ENCODE peak calls at places on chromosomes 7 and 10, in four cellular contexts. C is esophagus muscularis mucosa, H is GM23338, L is heart left ventricle. I is an unnamed sample.

GRCh38 chr10:16745061-16745460 is 72.2 kb downstream of the RSU1 start:
- DNase-seq in C (no peak), H (no peak), L (no peak), I (no peak)

GRCh38 chr7:135584362-135585353 is 26.9 kb downstream of the NUP205 start:
- DNase-seq in C (no peak), H (no peak), L (no peak), I (peak)

GRCh38 chr10:88497878-88498277 is 85.2 kb downstream of the RNLS start:
- DNase-seq in C (no peak), H (no peak), L (no peak), I (peak)

GRCh38 chr10:81872206-81872605 is 2.8 kb upstream of the NRG3 start:
- DNase-seq in C (no peak), H (no peak), L (no peak), I (no peak)

GRCh38 chr10:86439544-86439943 is 72.9 kb upstream of the GRID1 start:
- DNase-seq in C (no peak), H (no peak), L (peak), I (peak)

GRCh38 chr10:123375738-123376137 is 221.5 kb downstream of the BUB3 start:
- DNase-seq in C (no peak), H (no peak), L (no peak), I (no peak)

GRCh38 chr7:27161721-27162547 is 3.4 kb downstream of the HOXA9 start:
- DNase-seq in C (no peak), H (peak), L (no peak), I (no peak)

GRCh38 chr10:52434734-52435133 is 120.7 kb downstream of the DKK1 start:
- DNase-seq in C (no peak), H (no peak), L (no peak), I (no peak)

GRCh38 chr10:121155742-121156141 is 304.6 kb downstream of the WDR11 start:
- DNase-seq in C (no peak), H (no peak), L (no peak), I (no peak)

DNA sequence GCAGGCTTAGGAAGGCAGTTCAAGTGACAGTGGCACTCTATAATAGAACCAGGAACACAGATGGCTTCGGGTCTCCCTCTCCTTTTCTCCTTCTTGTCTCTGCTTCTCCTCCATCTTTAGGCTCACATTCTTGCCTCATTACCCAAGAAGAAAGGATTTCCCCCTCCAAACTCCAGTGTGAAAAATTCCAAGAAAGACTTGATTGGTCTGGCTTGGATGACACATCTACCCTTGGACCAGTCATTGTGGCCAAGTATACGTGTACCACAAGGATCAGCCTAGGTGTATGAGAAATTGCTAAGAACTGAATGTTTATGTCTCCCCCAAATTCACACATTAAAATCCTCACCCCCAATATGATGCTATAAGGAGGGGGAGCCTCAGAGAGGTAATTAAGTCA is 53.9 kb downstream of the PRTFDC1 start:
- DNase-seq in C (peak), H (no peak), L (no peak), I (no peak)
- H3K4me3 ChIP-seq in C (no peak), H (no peak), L (no peak), I (no peak)

GRCh38 chr7:7595451-7595850 is 28.8 kb downstream of the MIOS start:
- DNase-seq in C (no peak), H (no peak), L (no peak), I (peak)
- TF ChIP-seq CTCF in C (no peak), H (no peak), L (peak), I (peak)

GRCh38 chr10:119393845-119394244 is 148.7 kb downstream of the RGS10 start:
- DNase-seq in C (no peak), H (no peak), L (no peak), I (no peak)
- H3K27ac ChIP-seq in C (no peak), H (no peak), L (no peak), I (no peak)

GRCh38 chr7:106279425-106280182 is 5.2 kb downstream of the NAMPT start:
- DNase-seq in C (no peak), H (no peak), L (no peak), I (no peak)
- H3K4me3 ChIP-seq in C (no peak), H (no peak), L (no peak), I (no peak)

GRCh38 chr10:90958781-90959180 is 37.9 kb upstream of the ANKRD1 start:
- DNase-seq in C (no peak), H (no peak), L (no peak), I (no peak)

GRCh38 chr10:90964781-90965462 is 44.0 kb upstream of the ANKRD1 start:
- DNase-seq in C (peak), H (no peak), L (peak), I (no peak)

GRCh38 chr10:90959826-90960225 is 38.9 kb upstream of the ANKRD1 start:
- DNase-seq in C (peak), H (no peak), L (no peak), I (no peak)

GRCh38 chr10:90963331-90963730 is 42.4 kb upstream of the ANKRD1 start:
- DNase-seq in C (peak), H (no peak), L (no peak), I (no peak)

GRCh38 chr10:90960355-90960814 is 39.5 kb upstream of the ANKRD1 start:
- DNase-seq in C (peak), H (no peak), L (no peak), I (peak)
- TF ChIP-seq CTCF in C (no peak), H (no peak), L (no peak), I (no peak)

GRCh38 chr10:71842424-71842823 is 8.6 kb downstream of the PSAP start:
- DNase-seq in C (no peak), H (no peak), L (no peak), I (no peak)

GRCh38 chr10:71840936-71841335 is 10.1 kb downstream of the PSAP start:
- DNase-seq in C (no peak), H (no peak), L (no peak), I (no peak)

GRCh38 chr10:71838264-71839211 is 12.5 kb downstream of the PSAP start:
- DNase-seq in C (no peak), H (no peak), L (no peak), I (peak)

GRCh38 chr10:71842856-71843530 is 8.1 kb downstream of the PSAP start:
- DNase-seq in C (no peak), H (no peak), L (no peak), I (peak)

GRCh38 chr10:71840177-71840711 is 10.8 kb downstream of the PSAP start:
- DNase-seq in C (no peak), H (peak), L (peak), I (peak)
- H3K27ac ChIP-seq in C (no peak), H (peak), L (no peak), I (peak)

GRCh38 chr10:102268333-102268999 is 23.1 kb downstream of the GBF1 start:
- DNase-seq in C (no peak), H (no peak), L (no peak), I (peak)
- H3K4me3 ChIP-seq in C (no peak), H (no peak), L (no peak), I (no peak)

DNA sequence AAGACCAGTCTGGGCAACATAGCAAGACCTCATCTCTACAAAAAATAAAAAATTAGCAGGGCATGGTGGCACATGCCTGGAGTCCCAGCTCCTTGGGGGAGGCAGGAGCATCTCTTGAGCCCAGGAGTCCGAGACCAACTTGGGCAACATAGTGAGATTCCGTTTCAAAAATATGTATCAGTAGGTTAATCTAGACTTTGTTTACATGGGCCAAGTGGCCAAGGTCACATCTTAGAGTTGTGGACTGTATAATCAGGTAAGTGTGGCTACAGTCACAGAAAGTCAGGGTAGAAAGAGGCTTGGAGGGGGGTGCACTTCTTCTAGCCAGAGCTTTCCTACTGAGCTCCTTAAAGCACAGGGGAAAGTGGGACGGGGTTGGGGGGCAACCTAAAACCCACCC is 174.4 kb downstream of the CUX1 start:
- DNase-seq in C (no peak), H (no peak), L (no peak), I (no peak)
- TF ChIP-seq CTCF in C (no peak), H (no peak), L (no peak), I (no peak)

GRCh38 chr7:8356071-8356470 is 77.3 kb upstream of the NXPH1 start:
- DNase-seq in C (no peak), H (no peak), L (no peak), I (no peak)
- H3K27ac ChIP-seq in C (no peak), H (no peak), L (no peak), I (no peak)

DNA sequence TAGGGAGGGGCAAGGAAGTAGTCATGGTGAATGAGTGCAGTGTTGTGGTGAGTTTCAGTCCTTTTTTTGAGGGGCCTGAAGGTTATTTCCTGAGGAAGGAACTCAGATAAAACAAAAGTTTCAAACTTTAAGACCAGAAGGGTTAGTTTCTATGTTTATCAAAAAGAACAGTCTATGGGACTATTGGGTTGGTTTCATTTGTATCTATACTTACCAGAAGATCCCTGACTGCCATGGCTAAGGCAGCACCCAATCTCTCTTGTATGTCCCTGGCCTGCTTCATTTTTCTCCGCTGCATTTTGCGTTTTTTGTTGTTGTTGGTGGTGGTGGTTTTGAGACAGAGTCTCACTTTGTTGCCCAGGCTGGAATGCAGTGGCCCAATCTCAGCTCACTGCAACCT is 19.3 kb upstream of the GAD2 start:
- DNase-seq in C (no peak), H (no peak), L (no peak), I (no peak)
- H3K4me3 ChIP-seq in C (no peak), H (no peak), L (no peak), I (no peak)